ENCODE peak calls at places on chromosomes 12 and 14, in nine cellular contexts. D is upper lobe of right lung; Q is right lobe of liver; W is ascending aorta; K is kidney; F is HL-60; P is CD8-positive, alpha-beta T cell; N is heart left ventricle; B is fibroblast of lung. L is an unnamed sample.
A peak's percentile ranks its signal among the peaks of the same experiment; 100 is the strongest.

GRCh38 chr14:99668998-99669314 is 15.1 kb upstream of the CYP46A1 start:
- DNase-seq in K (no peak), B (no peak), N (peak; percentile 39), D (peak; percentile 37), F (no peak), P (no peak), W (no peak), Q (no peak), L (no peak)

GRCh38 chr12:109542014-109542413 is 31.3 kb downstream of the MMAB start:
- DNase-seq in Q (no peak), W (no peak), F (no peak), B (peak; percentile 30), N (no peak), P (no peak), K (no peak), D (no peak), L (no peak)

GRCh38 chr14:87067597-87067996 is 925.4 kb downstream of the GALC start:
- DNase-seq in N (no peak), D (no peak), Q (no peak), W (no peak), F (no peak), K (no peak), B (no peak), P (no peak), L (no peak)

GRCh38 chr12:107225626-107226025 is 132.3 kb upstream of the CRY1 start:
- DNase-seq in K (no peak), W (no peak), N (no peak), F (no peak), P (no peak), D (no peak), B (peak; percentile 14), Q (no peak), L (no peak)

GRCh38 chr12:91687052-91688017 is 458.3 kb downstream of the BTG1 start:
- DNase-seq in F (no peak), K (no peak), Q (no peak), D (no peak), B (no peak), N (no peak), P (no peak), W (no peak), L (no peak)

GRCh38 chr14:99590746-99591555 is 13.1 kb downstream of the CCDC85C start:
- DNase-seq in Q (no peak), D (no peak), K (no peak), N (peak; percentile 51), B (peak; percentile 54), W (no peak), P (no peak), F (no peak), L (no peak)

GRCh38 chr12:28851781-28852180 is 297.3 kb upstream of the FAR2 start:
- DNase-seq in Q (no peak), F (no peak), W (no peak), K (no peak), P (no peak), N (no peak), D (no peak), B (no peak), L (no peak)

GRCh38 chr14:63078606-63079005 is 33.3 kb upstream of the KCNH5 start:
- DNase-seq in P (no peak), D (no peak), W (no peak), N (no peak), F (no peak), Q (no peak), K (no peak), B (no peak), L (no peak)

GRCh38 chr12:124379938-124380754 is 85.3 kb downstream of the RFLNA start:
- DNase-seq in P (no peak), N (peak; percentile 80), B (peak; percentile 89), W (peak; percentile 73), K (peak; percentile 85), F (peak; percentile 75), Q (peak; percentile 46), D (peak; percentile 73), L (peak; percentile 73)
- H3K27ac ChIP-seq in P (no peak overlapping the region), N (peak overlapping the region; percentile 85), B (peak overlapping the region; percentile 91), W (peak overlapping the region; percentile 90), K (peak overlapping the region; percentile 66), F (peak overlapping the region; percentile 51), Q (peak overlapping the region; percentile 36), D (peak overlapping the region; percentile 81), L (peak overlapping the region; percentile 90)

DNA sequence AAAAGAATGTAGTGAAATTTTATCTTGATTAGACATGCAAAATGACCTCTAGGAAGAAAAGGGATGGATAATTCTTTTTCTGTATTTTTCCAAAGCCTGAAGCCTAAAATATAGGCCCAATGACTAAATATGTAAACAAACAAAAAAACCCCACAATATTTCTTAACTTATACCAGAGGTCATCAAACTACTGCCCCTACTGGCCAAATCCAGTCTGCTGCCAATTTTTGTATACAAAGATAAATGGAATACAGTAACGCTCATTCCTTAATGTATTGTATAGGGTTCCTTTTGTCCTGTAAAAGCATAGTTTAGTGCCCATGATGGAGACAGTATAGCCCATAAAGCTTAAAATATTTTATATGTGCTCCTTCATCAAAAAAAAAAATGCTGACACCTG is 145.7 kb upstream of the ALG10 start:
- DNase-seq in P (no peak), K (no peak), B (no peak), Q (no peak), F (no peak), N (no peak), W (no peak), D (no peak), L (no peak)
- TF ChIP-seq CTCF in P (no peak), K (no peak), B (no peak), Q (peak; percentile 6), F (no peak), N (no peak), W (no peak), D (no peak), L (no peak)

GRCh38 chr12:46874642-46875041 is 48.8 kb upstream of the SLC38A4 start:
- DNase-seq in Q (peak; percentile 46), B (peak; percentile 94), N (peak; percentile 57), P (no peak), D (no peak), K (no peak), F (no peak), W (no peak), L (no peak)
- H3K27ac ChIP-seq in Q (no peak overlapping the region), B (no peak overlapping the region), N (no peak overlapping the region), P (no peak overlapping the region), D (no peak overlapping the region), K (no peak overlapping the region), F (no peak overlapping the region), W (no peak overlapping the region), L (no peak overlapping the region)

DNA sequence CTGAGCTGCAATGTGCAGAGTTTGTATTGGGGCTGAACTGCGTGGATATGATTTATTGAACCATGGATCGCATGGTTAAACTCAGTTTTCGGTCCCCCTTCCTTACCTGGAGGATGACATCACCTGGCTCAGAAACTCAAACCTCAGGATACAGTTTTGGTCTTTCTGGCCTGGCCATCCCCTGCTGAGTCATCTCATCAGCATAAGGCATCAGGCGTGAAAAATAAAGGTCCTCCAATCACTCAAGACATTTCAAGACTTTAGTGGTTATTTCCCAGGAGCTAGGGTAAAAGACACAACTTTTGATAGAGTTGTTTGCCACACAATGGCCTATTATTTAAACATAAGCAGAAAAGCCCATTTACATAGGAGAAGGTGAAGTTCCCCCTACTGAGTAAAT is 631.1 kb upstream of the TMEM132C start:
- DNase-seq in P (no peak), B (no peak), D (no peak), N (no peak), Q (no peak), F (no peak), W (no peak), K (no peak), L (no peak)
- TF ChIP-seq CTCF in P (no peak), B (no peak), D (no peak), N (no peak), Q (no peak), F (no peak), W (no peak), K (no peak), L (no peak)

GRCh38 chr14:105205718-105206208 is 24.7 kb upstream of the NUDT14 start:
- DNase-seq in D (peak; percentile 77), N (no peak), W (no peak), B (no peak), F (no peak), Q (no peak), K (no peak), P (no peak), L (peak; percentile 64)

GRCh38 chr14:105207996-105208737 is 27.1 kb upstream of the NUDT14 start:
- DNase-seq in B (no peak), N (no peak), D (no peak), K (no peak), W (no peak), Q (no peak), F (no peak), P (no peak), L (no peak)

GRCh38 chr14:105207460-105207901 is 26.4 kb upstream of the NUDT14 start:
- DNase-seq in W (no peak), D (no peak), B (no peak), N (no peak), Q (peak; percentile 19), K (no peak), P (no peak), F (no peak), L (no peak)

GRCh38 chr14:105204931-105205717 is 24.0 kb upstream of the NUDT14 start:
- DNase-seq in N (no peak), P (no peak), W (no peak), F (no peak), Q (peak; percentile 36), D (no peak), B (no peak), K (no peak), L (no peak)

GRCh38 chr14:105206873-105207272 is 25.8 kb upstream of the NUDT14 start:
- DNase-seq in W (no peak), D (no peak), F (no peak), N (no peak), Q (no peak), B (no peak), P (no peak), K (no peak), L (no peak)
- H3K27ac ChIP-seq in W (no peak overlapping the region), D (no peak overlapping the region), F (no peak overlapping the region), N (peak overlapping the region; percentile 46), Q (no peak overlapping the region), B (no peak overlapping the region), P (no peak overlapping the region), K (no peak overlapping the region), L (no peak overlapping the region)

GRCh38 chr12:22935090-22935489 is 310.1 kb downstream of the ETNK1 start:
- DNase-seq in K (no peak), N (peak; percentile 64), P (no peak), W (no peak), F (no peak), B (no peak), D (no peak), Q (no peak), L (no peak)

GRCh38 chr12:22938323-22938722 is 313.4 kb downstream of the ETNK1 start:
- DNase-seq in Q (no peak), B (no peak), N (no peak), K (no peak), P (no peak), W (no peak), F (no peak), D (no peak), L (no peak)

GRCh38 chr12:22935501-22935900 is 310.5 kb downstream of the ETNK1 start:
- DNase-seq in Q (no peak), P (no peak), W (no peak), N (no peak), D (no peak), B (peak; percentile 38), K (no peak), F (no peak), L (no peak)
- TF ChIP-seq CTCF in Q (no peak), P (no peak), W (no peak), N (no peak), D (no peak), B (no peak), K (no peak), F (no peak), L (no peak)